ENCODE peak calls at places on chromosomes 2 and 18, in six cellular contexts. C is amygdala, J is dorsolateral prefrontal cortex, Q is heart left ventricle, V is upper lobe of right lung, R is IMR-90. F is an unnamed sample.

GRCh38 chr2:44772670-44773378 is 168.7 kb upstream of the SIX3 start:
- DNase-seq in C (no peak), J (no peak), Q (no peak), V (no peak), R (no peak), F (no peak)

GRCh38 chr2:30421551-30422436 is 25.3 kb upstream of the LCLAT1 start:
- DNase-seq in C (no peak), J (no peak), Q (no peak), V (no peak), R (peak; percentile 84), F (no peak)

GRCh38 chr18:41899535-41899934 is 55.5 kb upstream of the PIK3C3 start:
- DNase-seq in C (no peak), J (no peak), Q (no peak), V (no peak), R (no peak), F (no peak)

GRCh38 chr2:55949613-55950012 is 26.0 kb upstream of the EFEMP1 start:
- DNase-seq in C (no peak), J (no peak), Q (no peak), V (no peak), R (no peak), F (no peak)

GRCh38 chr2:230614913-230615332 is 97.7 kb upstream of the CAB39 start:
- DNase-seq in C (no peak), J (no peak), Q (no peak), V (no peak), R (no peak), F (no peak)

GRCh38 chr2:14903709-14904374 is 271.3 kb downstream of the LRATD1 start:
- DNase-seq in C (no peak), J (no peak), Q (no peak), V (peak; percentile 63), R (no peak), F (no peak)

GRCh38 chr2:225379861-225380260 is 19.6 kb upstream of the NYAP2 start:
- DNase-seq in C (no peak), J (no peak), Q (no peak), V (no peak), R (no peak), F (no peak)

GRCh38 chr2:88602022-88602421 is 25.2 kb downstream of the EIF2AK3 start:
- DNase-seq in C (no peak), J (no peak), Q (no peak), V (no peak), R (no peak), F (no peak)

GRCh38 chr2:164657129-164657528 is 35.8 kb upstream of the GRB14 start:
- DNase-seq in C (no peak), J (no peak), Q (no peak), V (no peak), R (peak; percentile 40), F (no peak)

GRCh38 chr18:59853380-59853779 is 46.4 kb upstream of the PMAIP1 start:
- DNase-seq in C (no peak), J (no peak), Q (no peak), V (no peak), R (no peak), F (no peak)

GRCh38 chr2:191929288-191929687 is 82.4 kb upstream of the CAVIN2 start:
- DNase-seq in C (no peak), J (no peak), Q (no peak), V (no peak), R (no peak), F (no peak)

GRCh38 chr18:36572135-36572856 is 256.5 kb downstream of the TPGS2 start:
- DNase-seq in C (no peak), J (no peak), Q (no peak), V (no peak), R (peak; percentile 49), F (no peak)

GRCh38 chr2:191638079-191638801 is 39.7 kb upstream of the NABP1 start:
- DNase-seq in C (no peak), J (no peak), Q (no peak), V (no peak), R (no peak), F (no peak)

F was measured in C1 segment of cervical spinal cord.